ENCODE peak calls at places on chromosomes 4 and X, in four cellular contexts. G is IMR-90, W is heart left ventricle, O is tibial nerve. H is an unnamed sample. For H3K27me3, the result is how much of the 10 kb centered on the place peaks cover.

GRCh38 chr4:138235419-138235952 is 6.7 kb downstream of the SLC7A11 start:
- DNase-seq in G (peak), W (no peak), O (no peak), H (no peak)

GRCh38 chrX:149916745-149917392 is 12.5 kb upstream of the HSFX4 start:
- DNase-seq in G (peak), W (no peak), O (no peak), H (no peak)

GRCh38 chr4:150219841-150220240 is 141.6 kb downstream of the DCLK2 start:
- DNase-seq in G (peak), W (no peak), O (no peak), H (no peak)

GRCh38 chr4:164706675-164707074 is 47.3 kb upstream of the SMIM31 start:
- DNase-seq in G (no peak), W (no peak), O (no peak), H (no peak)

GRCh38 chr4:128711361-128711760 is 98.1 kb upstream of the JADE1 start:
- DNase-seq in G (no peak), W (no peak), O (no peak), H (no peak)

GRCh38 chr4:148447672-148448071 is 5.5 kb upstream of the NR3C2 start:
- DNase-seq in G (no peak), W (no peak), O (no peak), H (no peak)

GRCh38 chr4:56690393-56690971 is 9.4 kb upstream of the HOPX start:
- DNase-seq in G (no peak), W (no peak), O (no peak), H (no peak)

GRCh38 chrX:138128025-138128671 is 562.2 kb downstream of the ZIC3 start:
- DNase-seq in G (peak), W (no peak), O (no peak), H (peak)

GRCh38 chrX:44570524-44570923 is 27.9 kb upstream of the FUNDC1 start:
- DNase-seq in G (peak), W (no peak), O (no peak), H (peak)

GRCh38 chrX:39714471-39714870 is 383.3 kb downstream of the BCOR start:
- DNase-seq in G (no peak), W (no peak), O (no peak), H (no peak)

GRCh38 chr4:38160487-38161207 is 200.4 kb downstream of the PTTG2 start:
- DNase-seq in G (peak), W (no peak), O (no peak), H (no peak)

GRCh38 chr4:109278594-109279031 is 23.8 kb downstream of the COL25A1 start:
- DNase-seq in G (no peak), W (no peak), O (no peak), H (no peak)

GRCh38 chrX:40938418-40938817 is 146.8 kb upstream of the USP9X start:
- DNase-seq in G (peak), W (no peak), O (no peak), H (no peak)

GRCh38 chr4:90425893-90426292 is 298.7 kb downstream of the CCSER1 start:
- DNase-seq in G (no peak), W (no peak), O (no peak), H (no peak)

GRCh38 chr4:15234101-15234500 is 193.7 kb upstream of the C1QTNF7 start:
- DNase-seq in G (peak), W (no peak), O (no peak), H (no peak)

GRCh38 chrX:130523460-130524394 is 121.9 kb downstream of the RBMX2 start:
- DNase-seq in G (no peak), W (peak), O (peak), H (peak)

GRCh38 chr4:20598626-20599025 is 101.6 kb upstream of the PACRGL start:
- DNase-seq in G (no peak), W (no peak), O (no peak), H (no peak)

GRCh38 chrX:15399901-15400500 is 15.8 kb upstream of the VEGFD start:
- DNase-seq in G (no peak), W (no peak), O (no peak), H (no peak)

GRCh38 chrX:9786839-9787635 is 808 bp downstream of the SHROOM2 start:
- DNase-seq in G (no peak), W (no peak), O (no peak), H (peak)

GRCh38 chr4:21507439-21507838 is 441.1 kb downstream of the KCNIP4 start:
- DNase-seq in G (no peak), W (no peak), O (no peak), H (no peak)

GRCh38 chrX:111504941-111505340 is 6.5 kb upstream of the SERTM2 start:
- DNase-seq in G (no peak), W (no peak), O (no peak), H (no peak)

GRCh38 chr4:133377286-133377685 is 228.2 kb downstream of the PCDH10 start:
- DNase-seq in G (no peak), W (no peak), O (no peak), H (no peak)

GRCh38 chr4:180832086-180832485 is 1411.1 kb upstream of the TENM3 start:
- DNase-seq in G (no peak), W (no peak), O (no peak), H (no peak)

GRCh38 chr4:24266951-24267577 is 317.3 kb downstream of the DHX15 start:
- DNase-seq in G (peak), W (no peak), O (no peak), H (no peak)

GRCh38 chrX:53241558-53241957 is 16.6 kb upstream of the KDM5C start:
- DNase-seq in G (no peak), W (no peak), O (no peak), H (no peak)

GRCh38 chrX:9746148-9746880 is 19.3 kb downstream of the GPR143 start:
- DNase-seq in G (peak), W (no peak), O (no peak), H (no peak)

GRCh38 chr4:128830906-128831525 is 21.5 kb downstream of the JADE1 start:
- DNase-seq in G (no peak), W (no peak), O (no peak), H (no peak)

GRCh38 chr4:41796545-41797210 is 48.2 kb upstream of the PHOX2B start:
- DNase-seq in G (no peak), W (no peak), O (no peak), H (no peak)

GRCh38 chrX:131703646-131704045 is 159.8 kb downstream of the OR13H1 start:
- DNase-seq in G (no peak), W (no peak), O (no peak), H (no peak)

GRCh38 chr4:6235012-6235411 is 34.6 kb upstream of the WFS1 start:
- DNase-seq in G (no peak), W (no peak), O (no peak), H (no peak)

GRCh38 chr4:145609494-145610427 is 9.4 kb upstream of the MMAA start:
- DNase-seq in G (peak), W (no peak), O (peak), H (peak)

GRCh38 chr4:1097553-1097952 is 15.8 kb downstream of the RNF212 start:
- DNase-seq in G (no peak), W (no peak), O (no peak), H (no peak)

GRCh38 chr4:1098311-1098925 is 14.9 kb downstream of the RNF212 start:
- DNase-seq in G (no peak), W (no peak), O (no peak), H (no peak)

GRCh38 chr4:1096841-1097240 is 16.5 kb downstream of the RNF212 start:
- DNase-seq in G (no peak), W (no peak), O (no peak), H (no peak)

GRCh38 chr4:1099270-1099669 is 14.1 kb downstream of the RNF212 start:
- DNase-seq in G (no peak), W (no peak), O (no peak), H (no peak)

GRCh38 chr4:1099684-1100335 is 13.6 kb downstream of the RNF212 start:
- DNase-seq in G (no peak), W (no peak), O (no peak), H (no peak)
- TF ChIP-seq POLR2A in G (no peak), W (no peak), O (no peak), H (no peak)

DNA sequence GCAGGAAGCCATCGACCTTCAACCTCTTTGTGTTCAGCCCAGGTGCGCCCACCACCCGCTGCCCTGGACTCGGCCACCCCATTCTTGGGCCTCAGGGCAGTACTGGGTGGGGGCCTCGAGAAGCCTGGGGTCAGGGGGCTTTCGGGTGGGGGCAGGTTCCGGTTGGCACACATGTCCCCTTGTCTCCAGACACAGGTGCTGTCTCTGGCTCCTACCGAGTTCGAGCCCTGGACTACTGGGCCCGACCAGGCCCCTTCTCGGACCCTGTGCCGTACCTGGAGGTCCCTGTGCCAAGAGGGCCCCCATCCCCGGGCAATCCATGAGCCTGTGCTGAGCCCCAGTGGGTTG is 7.4 kb upstream of the FGFRL1 start:
- DNase-seq in G (no peak), W (no peak), O (no peak), H (no peak)
- H3K27me3 ChIP-seq in G (half or more), W (under half), O (half or more), H (under half)

GRCh38 chr4:3462321-3462789 is 751 bp upstream of the DOK7 start:
- DNase-seq in G (no peak), W (no peak), O (no peak), H (peak)

GRCh38 chr4:3461515-3462291 is 1.4 kb upstream of the DOK7 start:
- DNase-seq in G (no peak), W (peak), O (no peak), H (peak)

GRCh38 chr4:3464349-3464905 is 1.3 kb downstream of the DOK7 start:
- DNase-seq in G (no peak), W (peak), O (no peak), H (no peak)

GRCh38 chr4:3463556-3464348 is 646 bp downstream of the DOK7 start:
- DNase-seq in G (no peak), W (peak), O (no peak), H (no peak)

DNA sequence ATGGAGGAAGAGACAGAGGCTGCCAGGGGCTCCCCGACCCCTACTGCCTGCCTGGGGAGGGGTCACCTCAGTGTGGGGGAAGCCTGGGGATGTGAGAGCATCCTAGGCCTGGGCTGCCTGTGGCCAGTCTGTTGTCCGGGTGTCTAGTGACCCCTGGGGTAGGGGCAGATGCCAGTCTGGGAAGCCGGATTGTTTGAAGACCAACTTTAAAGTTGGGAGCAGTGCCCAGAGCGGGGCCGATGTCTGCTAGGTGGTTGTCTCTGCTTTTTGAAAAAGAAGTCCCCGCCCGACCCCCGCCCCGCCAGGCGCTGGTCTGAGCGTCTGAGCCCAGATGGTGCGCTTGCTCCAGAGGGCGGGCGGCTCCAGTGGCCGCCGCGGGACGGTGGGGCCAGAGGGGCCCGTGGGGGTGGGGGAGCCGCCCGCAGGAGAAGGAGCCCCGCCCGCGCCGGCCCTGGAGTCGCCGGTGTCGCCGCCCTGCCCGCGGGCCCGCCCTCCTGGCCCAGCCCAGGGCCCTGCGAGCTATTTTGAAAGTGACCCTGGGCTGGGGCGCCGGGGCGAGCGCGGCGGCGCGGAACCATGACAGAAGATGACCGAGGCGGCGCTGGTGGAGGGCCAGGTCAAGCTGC is at the start of gene DOK7:
- DNase-seq in G (no peak), W (peak), O (no peak), H (peak)
- TF ChIP-seq POLR2A in G (no peak), W (peak), O (no peak), H (no peak)

GRCh38 chrX:93538575-93538974 is 134.8 kb downstream of the NAP1L3 start:
- DNase-seq in G (no peak), W (no peak), O (no peak), H (no peak)
- H3K27me3 ChIP-seq in G (under half), W (under half), O (under half), H (under half)

GRCh38 chrX:71102292-71102691 is 4.2 kb downstream of the CXorf65 start:
- DNase-seq in G (no peak), W (no peak), O (no peak), H (no peak)

GRCh38 chrX:71105638-71106037 is 902 bp downstream of the CXorf65 start:
- DNase-seq in G (no peak), W (no peak), O (no peak), H (no peak)

GRCh38 chrX:71100581-71101505 is 5.2 kb downstream of the FOXO4 start:
- DNase-seq in G (no peak), W (no peak), O (no peak), H (no peak)

GRCh38 chrX:71106427-71106826 is at the start of gene CXorf65:
- DNase-seq in G (no peak), W (no peak), O (no peak), H (no peak)

DNA sequence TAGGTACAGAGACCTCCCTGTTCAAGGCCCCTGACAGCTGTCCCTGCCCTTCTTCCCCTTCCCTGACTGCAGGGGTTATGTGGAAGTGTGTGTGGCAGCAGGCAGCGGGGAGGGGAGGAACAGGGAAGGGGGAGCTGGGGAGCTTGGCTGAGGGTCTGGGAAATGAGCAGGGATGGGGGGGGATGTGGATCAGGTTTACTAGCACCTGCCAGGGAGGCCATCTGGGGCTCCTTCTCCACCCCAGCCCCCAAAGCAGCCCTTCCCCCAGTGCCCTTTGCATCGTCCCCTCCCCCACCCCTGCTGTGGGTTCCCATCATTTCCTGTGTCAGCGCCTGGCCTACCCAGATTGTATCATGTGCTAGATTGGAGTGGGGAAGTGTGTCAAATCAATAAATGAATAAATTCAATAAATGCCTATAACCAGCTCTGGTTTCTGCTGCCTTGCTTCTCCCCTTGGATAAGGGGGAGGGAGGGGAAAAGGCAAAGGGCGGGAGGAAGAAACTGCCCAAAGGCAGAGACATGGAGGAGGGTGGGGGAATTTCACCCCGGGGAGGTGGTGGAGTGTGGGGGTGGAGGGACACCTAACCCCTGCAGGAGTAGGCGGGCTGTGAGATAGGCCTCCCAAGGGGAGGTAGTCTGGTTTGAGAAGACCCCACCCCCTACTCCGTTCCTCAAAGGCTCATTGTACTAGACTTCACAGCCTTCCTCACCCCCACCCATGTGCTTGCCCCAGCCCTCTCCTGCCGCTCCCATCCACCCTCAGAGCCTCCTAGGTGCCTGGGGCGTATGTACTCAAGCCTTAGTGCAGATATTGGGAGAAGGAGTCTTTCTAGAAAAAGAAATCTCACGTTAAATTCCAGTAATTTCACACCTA is 3.2 kb downstream of the CXorf65 start:
- DNase-seq in G (no peak), W (peak), O (no peak), H (no peak)
- TF ChIP-seq POLR2A in G (no peak), W (no peak), O (no peak), H (no peak)

DNA sequence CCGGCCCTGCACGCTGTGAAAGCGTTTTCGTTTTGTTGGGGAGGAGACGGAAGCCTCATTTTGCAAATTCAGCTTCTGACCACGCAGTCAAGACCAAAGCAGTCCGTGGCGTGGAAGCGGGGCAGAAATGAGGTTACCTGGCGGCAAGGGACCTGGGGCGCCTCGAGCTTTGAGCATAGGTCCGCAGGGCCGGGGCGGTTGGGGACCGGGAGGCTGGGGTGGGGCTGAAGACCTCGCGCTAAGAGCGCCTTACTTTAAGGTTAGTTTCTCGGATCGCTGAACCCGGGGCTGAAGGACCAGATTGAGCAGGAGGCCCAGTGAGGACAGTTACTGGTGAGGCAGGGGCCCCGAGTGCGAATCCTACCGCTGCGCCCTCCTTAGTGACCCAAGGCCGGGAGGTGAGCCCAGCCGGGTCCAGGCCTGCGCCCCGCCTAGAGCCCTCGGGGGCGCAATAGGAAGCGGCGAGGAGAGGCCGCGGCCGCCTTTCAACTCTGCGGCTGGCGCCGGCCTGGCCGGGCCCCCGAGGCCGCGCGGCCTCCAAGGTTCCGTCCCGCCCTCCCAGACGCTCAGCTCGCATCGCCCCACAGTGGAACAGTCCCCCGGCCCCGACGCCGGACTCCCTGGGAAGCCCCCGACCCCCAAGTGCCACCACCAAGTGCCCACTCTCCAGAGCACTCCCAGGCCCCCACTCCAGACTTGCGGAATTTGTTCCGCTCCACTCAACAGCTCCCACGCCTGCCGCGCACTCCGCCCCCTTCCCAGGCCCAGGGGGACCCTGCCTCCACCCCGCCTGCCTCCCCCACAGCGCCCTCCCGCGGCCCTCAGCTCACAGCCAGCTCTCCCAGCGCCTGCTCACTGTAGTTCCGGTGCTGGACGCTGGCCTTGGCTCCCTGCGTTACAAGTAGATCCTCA is 7.6 kb downstream of the MSX1 start:
- DNase-seq in G (no peak), W (no peak), O (no peak), H (peak)
- H3K27me3 ChIP-seq in G (half or more), W (half or more), O (half or more), H (under half)

GRCh38 chr4:55395529-55396304 is at the start of gene TMEM165:
- DNase-seq in G (peak), W (peak), O (peak), H (peak)
- TF ChIP-seq POLR2A in G (peak), W (peak), O (peak), H (peak)